ENCODE peak calls at places on chromosomes 7 and 10, in nine cellular contexts. M is colonic mucosa; F is testis; R is endodermal cell; J is PC-3; G is mammary epithelial cell; Z is CD4-positive, alpha-beta memory T cell; O is sigmoid colon; W is OCI-LY7. E is an unnamed sample.

GRCh38 chr10:134205-134742 is 981 bp upstream of the ZMYND11 start:
- DNase-seq in M (peak; percentile 51), F (peak; percentile 27), R (peak; percentile 66), J (peak; percentile 10), G (peak; percentile 23), Z (peak; percentile 41), O (no peak), W (no peak), E (peak; percentile 29)

GRCh38 chr10:73601486-73601921 is 10.4 kb upstream of the USP54 start:
- DNase-seq in M (peak; percentile 88), F (no peak), R (peak; percentile 62), J (peak; percentile 100), G (peak; percentile 88), Z (no peak), O (no peak), W (no peak), E (peak; percentile 68)

GRCh38 chr7:842436-843031 is 10.3 kb downstream of the SUN1 start:
- DNase-seq in M (no peak), F (no peak), R (no peak), J (no peak), G (no peak), Z (no peak), O (peak; percentile 83), W (no peak), E (no peak)

GRCh38 chr10:14017380-14017943 is 313.3 kb downstream of the FRMD4A start:
- DNase-seq in M (no peak), F (no peak), R (no peak), J (no peak), G (no peak), Z (no peak), O (no peak), W (no peak), E (no peak)

GRCh38 chr10:87966454-87966853 is 103.0 kb downstream of the PTEN start:
- DNase-seq in M (no peak), F (no peak), R (no peak), J (no peak), G (no peak), Z (no peak), O (no peak), W (no peak), E (no peak)

GRCh38 chr10:7407368-7408002 is 3.3 kb downstream of the SFMBT2 start:
- DNase-seq in M (no peak), F (no peak), R (peak; percentile 71), J (no peak), G (no peak), Z (no peak), O (no peak), W (no peak), E (no peak)

GRCh38 chr10:31622993-31623392 is 304.0 kb downstream of the ZEB1 start:
- DNase-seq in M (no peak), F (no peak), R (no peak), J (no peak), G (no peak), Z (no peak), O (peak; percentile 69), W (no peak), E (no peak)

GRCh38 chr10:2356670-2357069 is 619.3 kb upstream of the ADARB2 start:
- DNase-seq in M (no peak), F (no peak), R (no peak), J (no peak), G (no peak), Z (no peak), O (no peak), W (no peak), E (no peak)

GRCh38 chr7:111763221-111763791 is 201.0 kb upstream of the IMMP2L start:
- DNase-seq in M (no peak), F (no peak), R (peak; percentile 76), J (peak; percentile 55), G (peak; percentile 29), Z (no peak), O (no peak), W (peak; percentile 6), E (peak; percentile 6)

GRCh38 chr7:32214913-32215312 is 144.7 kb upstream of the PDE1C start:
- DNase-seq in M (no peak), F (no peak), R (no peak), J (no peak), G (no peak), Z (no peak), O (no peak), W (no peak), E (no peak)

GRCh38 chr10:8014649-8015048 is 39.8 kb upstream of the GATA3 start:
- DNase-seq in M (no peak), F (no peak), R (no peak), J (no peak), G (no peak), Z (no peak), O (no peak), W (no peak), E (no peak)

GRCh38 chr7:121330053-121330833 is 1.4 kb downstream of the WNT16 start:
- DNase-seq in M (no peak), F (no peak), R (peak; percentile 75), J (no peak), G (no peak), Z (no peak), O (no peak), W (no peak), E (no peak)

GRCh38 chr10:3399756-3400155 is 227.2 kb upstream of the PITRM1 start:
- DNase-seq in M (no peak), F (no peak), R (no peak), J (peak; percentile 29), G (no peak), Z (no peak), O (no peak), W (no peak), E (no peak)

GRCh38 chr10:47361293-47361692 is 13.1 kb downstream of the RBP3 start:
- DNase-seq in M (peak; percentile 49), F (peak; percentile 55), R (peak; percentile 93), J (peak; percentile 56), G (no peak), Z (no peak), O (no peak), W (peak; percentile 44), E (peak; percentile 53)

GRCh38 chr10:117318909-117319308 is 56.3 kb downstream of the PDZD8 start:
- DNase-seq in M (no peak), F (no peak), R (no peak), J (peak; percentile 28), G (no peak), Z (no peak), O (no peak), W (no peak), E (no peak)

GRCh38 chr7:35727571-35727970 is 32.6 kb upstream of the HERPUD2 start:
- DNase-seq in M (no peak), F (no peak), R (no peak), J (no peak), G (peak; percentile 44), Z (no peak), O (no peak), W (peak; percentile 62), E (no peak)

GRCh38 chr10:106537866-106538265 is 626.6 kb downstream of the SORCS1 start:
- DNase-seq in M (no peak), F (no peak), R (no peak), J (no peak), G (no peak), Z (no peak), O (no peak), W (no peak), E (no peak)

GRCh38 chr7:40463449-40463848 is 328.6 kb downstream of the SUGCT start:
- DNase-seq in M (no peak), F (no peak), R (no peak), J (no peak), G (no peak), Z (no peak), O (no peak), W (no peak), E (no peak)

GRCh38 chr7:47873767-47874166 is 74.5 kb downstream of the PKD1L1 start:
- DNase-seq in M (no peak), F (no peak), R (no peak), J (peak; percentile 85), G (peak; percentile 21), Z (no peak), O (no peak), W (no peak), E (no peak)

GRCh38 chr7:137989127-137989526 is 12.8 kb downstream of the CREB3L2 start:
- DNase-seq in M (no peak), F (peak; percentile 65), R (no peak), J (no peak), G (no peak), Z (no peak), O (no peak), W (no peak), E (no peak)
- H3K4me1 ChIP-seq in M (peaks cover 9% of the 10 kb centered on the region), F (peaks cover 64% of the 10 kb centered on the region), R (no peaks in the 10 kb centered on the region), J (no peaks in the 10 kb centered on the region), G (peaks cover 63% of the 10 kb centered on the region), Z (peaks cover 18% of the 10 kb centered on the region), O (peaks cover 100% of the 10 kb centered on the region), W (peaks cover 82% of the 10 kb centered on the region), E (peaks cover 12% of the 10 kb centered on the region)

GRCh38 chr10:103089493-103089892 is 103.6 kb downstream of the NT5C2 start:
- DNase-seq in M (no peak), F (no peak), R (no peak), J (no peak), G (no peak), Z (no peak), O (no peak), W (no peak), E (no peak)
- H3K4me3 ChIP-seq in M (no peak overlapping the region), F (no peak overlapping the region), R (no peak overlapping the region), J (no peak overlapping the region), G (no peak overlapping the region), Z (no peak overlapping the region), O (no peak overlapping the region), W (no peak overlapping the region), E (no peak overlapping the region)

GRCh38 chr7:16136896-16137295 is 284.4 kb downstream of the CRPPA start:
- DNase-seq in M (no peak), F (no peak), R (no peak), J (no peak), G (no peak), Z (no peak), O (no peak), W (no peak), E (no peak)

GRCh38 chr7:16130127-16131110 is 290.9 kb downstream of the CRPPA start:
- DNase-seq in M (no peak), F (no peak), R (no peak), J (peak; percentile 26), G (no peak), Z (no peak), O (no peak), W (no peak), E (no peak)

GRCh38 chr7:16137944-16138343 is 283.4 kb downstream of the CRPPA start:
- DNase-seq in M (no peak), F (no peak), R (no peak), J (peak; percentile 16), G (no peak), Z (no peak), O (no peak), W (no peak), E (no peak)

DNA sequence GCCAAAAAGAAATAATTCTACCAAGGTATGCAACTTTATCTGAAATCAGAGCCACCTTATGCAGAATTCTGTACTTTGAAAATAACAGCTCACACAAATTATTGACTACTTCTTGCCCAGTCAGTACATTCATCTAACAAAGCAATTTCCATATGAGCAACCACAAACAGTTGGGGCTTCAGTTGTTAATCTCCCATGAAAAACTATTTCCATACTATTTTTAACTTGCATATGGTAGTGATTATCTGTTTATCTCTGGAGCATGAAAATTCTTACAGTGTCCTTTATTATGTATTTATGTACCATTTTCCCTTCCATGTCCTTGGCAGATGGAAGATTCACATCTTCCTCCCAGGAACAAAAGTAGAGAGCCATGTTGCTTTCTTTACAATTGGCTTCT is 285.7 kb downstream of the CRPPA start:
- DNase-seq in M (no peak), F (no peak), R (no peak), J (no peak), G (no peak), Z (no peak), O (no peak), W (no peak), E (no peak)
- H3K9me3 ChIP-seq in M (no peaks in the 10 kb centered on the region), F (no peaks in the 10 kb centered on the region), R (no peaks in the 10 kb centered on the region), J (no peaks in the 10 kb centered on the region), G (no peaks in the 10 kb centered on the region), Z (no peaks in the 10 kb centered on the region), O (no peaks in the 10 kb centered on the region), W (no peaks in the 10 kb centered on the region), E (no peaks in the 10 kb centered on the region)

GRCh38 chr10:125035136-125035535 is 93.2 kb downstream of the ZRANB1 start:
- DNase-seq in M (no peak), F (no peak), R (no peak), J (peak; percentile 90), G (peak; percentile 83), Z (no peak), O (no peak), W (no peak), E (no peak)
- H3K4me1 ChIP-seq in M (peaks cover 9% of the 10 kb centered on the region), F (peaks cover 64% of the 10 kb centered on the region), R (peaks cover 6% of the 10 kb centered on the region), J (peaks cover 55% of the 10 kb centered on the region), G (peaks cover 47% of the 10 kb centered on the region), Z (no peaks in the 10 kb centered on the region), O (peaks cover 47% of the 10 kb centered on the region), W (no peaks in the 10 kb centered on the region), E (peaks cover 22% of the 10 kb centered on the region)

E was measured in mucosa of descending colon.